ENCODE peak calls at places on chromosome 11, in four cellular contexts. One of them, this sample, is unnamed.
A peak's percentile ranks its signal among the peaks of the same experiment; 100 is the strongest.

GRCh38 chr11:33268945-33269567 is 11.9 kb downstream of the HIPK3 start:
- DNase-seq in mesenchymal stem cell: peak; percentile 50
- DNase-seq in fibroblast of lung: peak; percentile 50
- DNase-seq in neuronal stem cell: no peak
- DNase-seq in this sample: no peak

GRCh38 chr11:129143335-129143734 is 48.8 kb downstream of the ARHGAP32 start:
- DNase-seq in mesenchymal stem cell: peak; percentile 99
- DNase-seq in fibroblast of lung: peak; percentile 100
- DNase-seq in neuronal stem cell: peak; percentile 1
- DNase-seq in this sample: peak; percentile 88

GRCh38 chr11:1777737-1778136 is 14.0 kb upstream of the CTSD start:
- DNase-seq in mesenchymal stem cell: no peak
- DNase-seq in fibroblast of lung: no peak
- DNase-seq in neuronal stem cell: no peak
- DNase-seq in this sample: no peak

GRCh38 chr11:113906038-113906437 is 1.4 kb downstream of the HTR3B start:
- DNase-seq in mesenchymal stem cell: peak; percentile 56
- DNase-seq in fibroblast of lung: peak; percentile 8
- DNase-seq in neuronal stem cell: peak; percentile 24
- DNase-seq in this sample: peak; percentile 85

GRCh38 chr11:70493891-70494290 is 95.6 kb downstream of the CTTN start:
- DNase-seq in mesenchymal stem cell: no peak
- DNase-seq in fibroblast of lung: no peak
- DNase-seq in neuronal stem cell: no peak
- DNase-seq in this sample: no peak

GRCh38 chr11:118524757-118525465 is 2.4 kb upstream of the TTC36 start:
- DNase-seq in mesenchymal stem cell: no peak
- DNase-seq in fibroblast of lung: peak; percentile 13
- DNase-seq in neuronal stem cell: no peak
- DNase-seq in this sample: no peak

GRCh38 chr11:117076941-117077659 is 21.1 kb downstream of the SIK3 start:
- DNase-seq in mesenchymal stem cell: peak; percentile 63
- DNase-seq in fibroblast of lung: no peak
- DNase-seq in neuronal stem cell: no peak
- DNase-seq in this sample: peak; percentile 13

GRCh38 chr11:42631223-42631843 is 680.5 kb upstream of the API5 start:
- DNase-seq in mesenchymal stem cell: no peak
- DNase-seq in fibroblast of lung: peak; percentile 60
- DNase-seq in neuronal stem cell: no peak
- DNase-seq in this sample: peak; percentile 56

GRCh38 chr11:15793032-15793996 is 563.0 kb downstream of the SOX6 start:
- DNase-seq in mesenchymal stem cell: peak; percentile 96
- DNase-seq in fibroblast of lung: peak; percentile 95
- DNase-seq in neuronal stem cell: no peak
- DNase-seq in this sample: no peak

GRCh38 chr11:32029721-32030120 is 61.2 kb upstream of the RCN1 start:
- DNase-seq in mesenchymal stem cell: no peak
- DNase-seq in fibroblast of lung: peak; percentile 34
- DNase-seq in neuronal stem cell: no peak
- DNase-seq in this sample: no peak

GRCh38 chr11:76560219-76560618 is 110.3 kb downstream of the LRRC32 start:
- DNase-seq in mesenchymal stem cell: peak; percentile 29
- DNase-seq in fibroblast of lung: peak; percentile 10
- DNase-seq in neuronal stem cell: no peak
- DNase-seq in this sample: no peak

GRCh38 chr11:17544181-17544622 is at the start of gene USH1C:
- DNase-seq in mesenchymal stem cell: no peak
- DNase-seq in fibroblast of lung: no peak
- DNase-seq in neuronal stem cell: no peak
- DNase-seq in this sample: peak; percentile 84

GRCh38 chr11:129733384-129733783 is 82.3 kb upstream of the TMEM45B start:
- DNase-seq in mesenchymal stem cell: no peak
- DNase-seq in fibroblast of lung: no peak
- DNase-seq in neuronal stem cell: no peak
- DNase-seq in this sample: no peak

GRCh38 chr11:86574493-86575207 is 97.8 kb downstream of the ME3 start:
- DNase-seq in mesenchymal stem cell: peak; percentile 57
- DNase-seq in fibroblast of lung: peak; percentile 52
- DNase-seq in neuronal stem cell: no peak
- DNase-seq in this sample: no peak

DNA sequence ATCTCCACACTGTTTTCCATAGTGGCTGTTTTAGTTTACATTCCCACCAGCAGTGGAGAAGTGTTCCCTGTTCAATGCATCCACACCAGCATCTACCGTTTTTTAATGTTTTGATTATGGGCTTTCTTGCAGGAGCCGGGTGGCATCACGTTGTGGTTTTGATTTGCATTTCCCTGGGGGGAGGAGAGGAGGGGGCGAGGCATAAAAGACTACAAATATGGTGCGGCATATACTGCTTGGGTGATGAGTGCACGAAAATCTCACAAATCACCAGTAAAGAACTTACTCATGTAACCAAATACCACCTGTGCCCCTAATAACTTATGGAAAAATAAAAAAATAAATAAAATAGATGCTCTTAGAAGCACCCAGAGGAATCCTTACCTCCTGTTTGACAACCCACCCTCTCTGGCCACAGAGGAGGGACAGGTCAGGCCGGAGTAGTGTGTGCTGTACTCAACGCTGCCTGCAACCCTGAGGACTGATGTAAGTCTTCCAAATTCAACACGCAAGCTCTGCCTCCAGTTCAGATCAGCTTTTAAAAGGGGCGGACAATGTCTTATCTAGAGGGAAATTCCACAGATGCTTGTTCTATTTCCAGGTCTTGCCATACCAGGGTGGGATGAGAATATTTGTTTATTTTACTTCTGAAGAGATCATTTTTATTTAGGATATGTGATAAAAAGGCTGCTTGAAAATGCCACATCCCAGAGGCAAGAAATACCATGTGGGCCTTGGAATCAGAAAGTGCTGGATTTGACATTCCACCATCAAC is 329.6 kb upstream of the B3GAT1 start:
- DNase-seq in mesenchymal stem cell: peak; percentile 9
- DNase-seq in fibroblast of lung: peak; percentile 42
- DNase-seq in neuronal stem cell: no peak
- DNase-seq in this sample: peak; percentile 34
- H3K4me1 ChIP-seq in mesenchymal stem cell: peaks cover 2% of the 10 kb centered on the region
- H3K4me1 ChIP-seq in fibroblast of lung: no peaks in the 10 kb centered on the region
- H3K4me1 ChIP-seq in neuronal stem cell: no peaks in the 10 kb centered on the region
- H3K4me1 ChIP-seq in this sample: peaks cover 35% of the 10 kb centered on the region

DNA sequence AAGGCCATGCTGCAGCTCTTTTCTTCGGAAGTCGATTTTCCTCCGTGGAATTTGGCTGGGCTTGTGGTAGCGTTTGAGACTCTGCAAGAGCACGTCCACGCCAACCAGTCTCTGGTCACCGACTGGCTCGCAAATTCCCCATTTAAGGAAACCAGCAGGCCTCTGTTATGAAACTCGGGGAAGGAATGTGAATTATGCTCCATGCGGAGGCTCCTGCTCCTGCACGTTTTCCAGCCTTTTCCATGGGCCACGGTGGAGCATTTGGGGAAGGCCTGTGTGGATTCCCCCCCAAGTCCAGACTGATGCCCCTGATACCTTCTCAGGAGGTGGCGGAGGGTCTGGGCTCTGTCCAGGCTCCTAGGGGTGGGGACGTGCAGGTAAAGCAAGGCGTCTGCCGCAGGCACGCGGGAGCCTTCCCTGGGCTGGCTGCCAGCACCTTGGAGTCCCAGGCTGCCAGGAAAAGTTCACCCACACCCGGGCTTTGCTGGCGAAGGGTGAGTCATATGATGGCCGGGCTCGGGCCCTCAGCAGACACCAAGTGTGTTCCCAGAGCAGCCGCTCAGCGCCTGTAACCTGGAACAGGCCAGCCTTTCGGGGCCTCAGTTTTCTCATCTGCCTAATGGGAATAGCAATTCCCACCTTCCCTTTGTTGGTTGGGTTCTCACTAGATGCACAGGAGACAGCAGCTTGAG is 41.9 kb downstream of the LRP5 start:
- DNase-seq in mesenchymal stem cell: peak; percentile 82
- DNase-seq in fibroblast of lung: peak; percentile 99
- DNase-seq in neuronal stem cell: no peak
- DNase-seq in this sample: peak; percentile 72
- H3K4me1 ChIP-seq in mesenchymal stem cell: peaks cover 56% of the 10 kb centered on the region
- H3K4me1 ChIP-seq in fibroblast of lung: peaks cover 13% of the 10 kb centered on the region
- H3K4me1 ChIP-seq in neuronal stem cell: peaks cover 5% of the 10 kb centered on the region
- H3K4me1 ChIP-seq in this sample: no peaks in the 10 kb centered on the region

GRCh38 chr11:44269369-44270351 is 40.3 kb downstream of the ALX4 start:
- DNase-seq in mesenchymal stem cell: no peak
- DNase-seq in fibroblast of lung: peak; percentile 45
- DNase-seq in neuronal stem cell: no peak
- DNase-seq in this sample: no peak

GRCh38 chr11:44270403-44271192 is 39.3 kb downstream of the ALX4 start:
- DNase-seq in mesenchymal stem cell: no peak
- DNase-seq in fibroblast of lung: no peak
- DNase-seq in neuronal stem cell: no peak
- DNase-seq in this sample: no peak

GRCh38 chr11:44268073-44268806 is 41.7 kb downstream of the ALX4 start:
- DNase-seq in mesenchymal stem cell: no peak
- DNase-seq in fibroblast of lung: no peak
- DNase-seq in neuronal stem cell: no peak
- DNase-seq in this sample: no peak

GRCh38 chr11:44267366-44268072 is 42.4 kb downstream of the ALX4 start:
- DNase-seq in mesenchymal stem cell: no peak
- DNase-seq in fibroblast of lung: no peak
- DNase-seq in neuronal stem cell: no peak
- DNase-seq in this sample: no peak

GRCh38 chr11:44268807-44269080 is 41.2 kb downstream of the ALX4 start:
- DNase-seq in mesenchymal stem cell: no peak
- DNase-seq in fibroblast of lung: no peak
- DNase-seq in neuronal stem cell: no peak
- DNase-seq in this sample: no peak
- H3K4me1 ChIP-seq in mesenchymal stem cell: peaks cover 7% of the 10 kb centered on the region
- H3K4me1 ChIP-seq in fibroblast of lung: no peaks in the 10 kb centered on the region
- H3K4me1 ChIP-seq in neuronal stem cell: peaks cover 9% of the 10 kb centered on the region
- H3K4me1 ChIP-seq in this sample: no peaks in the 10 kb centered on the region

DNA sequence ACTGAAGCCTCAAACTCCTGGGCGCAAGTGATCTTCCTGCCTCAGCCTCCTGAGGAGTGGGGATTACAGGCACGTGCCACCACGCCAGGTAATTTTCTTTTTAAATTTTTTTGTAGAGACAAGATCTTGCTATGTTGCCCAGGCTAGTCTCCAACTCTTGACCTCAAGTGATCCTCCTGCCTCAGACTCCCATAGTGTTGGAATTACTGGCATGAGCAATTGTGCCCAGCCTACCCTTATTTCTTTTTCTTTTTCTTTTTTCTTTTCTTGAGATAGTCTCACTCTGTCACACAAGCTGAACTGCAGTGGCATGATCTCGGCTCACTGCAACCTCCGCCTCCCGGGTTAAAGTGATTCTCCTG is 63.9 kb downstream of the AAMDC start:
- DNase-seq in mesenchymal stem cell: no peak
- DNase-seq in fibroblast of lung: no peak
- DNase-seq in neuronal stem cell: no peak
- DNase-seq in this sample: no peak
- H3K4me1 ChIP-seq in mesenchymal stem cell: peaks cover 4% of the 10 kb centered on the region
- H3K4me1 ChIP-seq in fibroblast of lung: peaks cover 2% of the 10 kb centered on the region
- H3K4me1 ChIP-seq in neuronal stem cell: no peaks in the 10 kb centered on the region
- H3K4me1 ChIP-seq in this sample: no peaks in the 10 kb centered on the region

DNA sequence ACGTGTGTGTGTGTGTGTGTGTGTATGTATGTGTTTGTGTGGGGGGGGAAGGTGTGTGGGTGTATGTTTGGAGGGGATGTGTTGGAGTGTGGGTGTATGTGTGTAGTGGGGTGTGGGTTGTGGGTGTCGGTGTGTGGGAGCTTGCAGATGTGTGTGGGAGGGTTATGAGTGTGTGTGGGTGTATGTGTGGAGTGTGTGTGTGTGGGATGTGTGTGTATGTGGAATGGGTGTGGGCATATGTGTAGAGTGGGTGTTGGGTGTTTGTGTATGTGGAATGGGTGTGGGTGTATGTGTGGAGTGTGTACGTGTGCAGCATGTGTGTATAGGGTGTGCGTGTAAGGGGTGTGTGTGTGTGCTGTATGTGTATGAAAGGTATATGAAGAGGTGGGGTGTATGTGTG is 14.7 kb downstream of the STX3 start:
- DNase-seq in mesenchymal stem cell: no peak
- DNase-seq in fibroblast of lung: no peak
- DNase-seq in neuronal stem cell: no peak
- DNase-seq in this sample: no peak
- H3K4me1 ChIP-seq in mesenchymal stem cell: peaks cover 17% of the 10 kb centered on the region
- H3K4me1 ChIP-seq in fibroblast of lung: no peaks in the 10 kb centered on the region
- H3K4me1 ChIP-seq in neuronal stem cell: peaks cover 7% of the 10 kb centered on the region
- H3K4me1 ChIP-seq in this sample: peaks cover 30% of the 10 kb centered on the region

GRCh38 chr11:131640320-131640719 is 269.9 kb downstream of the NTM start:
- DNase-seq in mesenchymal stem cell: no peak
- DNase-seq in fibroblast of lung: no peak
- DNase-seq in neuronal stem cell: no peak
- DNase-seq in this sample: no peak
- H3K4me1 ChIP-seq in mesenchymal stem cell: no peaks in the 10 kb centered on the region
- H3K4me1 ChIP-seq in fibroblast of lung: no peaks in the 10 kb centered on the region
- H3K4me1 ChIP-seq in neuronal stem cell: no peaks in the 10 kb centered on the region
- H3K4me1 ChIP-seq in this sample: no peaks in the 10 kb centered on the region

This sample was measured in hepatocyte.